ENCODE peak calls at places on chromosomes 16 and 17, in ten cellular contexts. S, K, W, M, G, A, Q, O, F and T are unnamed samples.

GRCh38 chr16:56964243-56965148 is 2.7 kb downstream of the CETP start:
- DNase-seq in W (peak), A (peak), M (peak), Q (peak), K (peak), S (peak), F (peak), G (peak), O (peak), T (peak)

GRCh38 chr16:66858740-66859396 is 14.7 kb downstream of the CA7 start:
- DNase-seq in F (peak), M (peak), K (no peak), O (no peak), S (no peak), Q (peak), G (peak), W (peak), A (no peak), T (no peak)

GRCh38 chr16:69106491-69107291 is 1.2 kb downstream of the HAS3 start:
- DNase-seq in Q (peak), G (no peak), S (no peak), K (no peak), O (no peak), M (no peak), F (no peak), W (peak), A (peak), T (no peak)

GRCh38 chr16:49644143-49644460 is 211.8 kb downstream of the ZNF423 start:
- DNase-seq in F (peak), M (no peak), S (no peak), G (no peak), W (no peak), O (no peak), K (no peak), Q (no peak), A (no peak), T (no peak)

GRCh38 chr16:55323637-55324490 is at the start of gene IRX6:
- DNase-seq in G (no peak), M (no peak), Q (peak), K (no peak), A (peak), O (peak), S (peak), W (peak), F (peak), T (peak)

GRCh38 chr16:55542459-55543082 is 23.9 kb upstream of the CAPNS2 start:
- DNase-seq in Q (no peak), F (peak), G (no peak), O (no peak), W (no peak), S (no peak), K (no peak), A (no peak), M (peak), T (no peak)

GRCh38 chr17:73155410-73156165 is 9.2 kb upstream of the SSTR2 start:
- DNase-seq in W (no peak), F (no peak), Q (no peak), S (no peak), G (no peak), M (no peak), A (no peak), K (no peak), O (no peak), T (no peak)

GRCh38 chr17:29838961-29839360 is 91.1 kb downstream of the SSH2 start:
- DNase-seq in O (peak), W (no peak), A (no peak), K (no peak), F (peak), Q (peak), M (no peak), G (no peak), S (no peak), T (no peak)

GRCh38 chr17:64134996-64135395 is 5.1 kb upstream of the ERN1 start:
- DNase-seq in M (no peak), G (no peak), O (no peak), Q (no peak), K (no peak), F (no peak), W (no peak), S (no peak), A (no peak), T (no peak)

GRCh38 chr16:15539197-15539596 is 103.8 kb downstream of the MARF1 start:
- DNase-seq in F (no peak), M (no peak), W (no peak), G (peak), K (no peak), S (no peak), O (no peak), Q (no peak), A (peak), T (no peak)

GRCh38 chr17:79065105-79065670 is 9.4 kb upstream of the ENGASE start:
- DNase-seq in A (peak), Q (peak), W (no peak), G (peak), K (no peak), F (peak), O (peak), S (no peak), M (peak), T (no peak)

GRCh38 chr17:3961564-3962047 is 2.6 kb downstream of the ATP2A3 start:
- DNase-seq in M (no peak), Q (no peak), F (no peak), A (peak), S (no peak), G (no peak), K (no peak), O (no peak), W (no peak), T (no peak)

GRCh38 chr16:1983544-1984346 is at the start of gene GFER:
- DNase-seq in M (peak), G (peak), A (peak), F (peak), O (peak), W (peak), S (peak), Q (peak), K (peak), T (peak)
- TF ChIP-seq CTCF in M (no peak), G (peak), A (no peak), F (peak), O (peak), W (peak), S (no peak), Q (peak), K (peak), T (peak)

GRCh38 chr17:58329808-58330543 is 1.4 kb upstream of the TSPOAP1 start:
- DNase-seq in K (no peak), F (no peak), G (no peak), Q (no peak), W (no peak), O (no peak), S (no peak), M (no peak), A (no peak), T (no peak)

GRCh38 chr17:58326609-58327341 is 1.8 kb downstream of the TSPOAP1 start:
- DNase-seq in Q (no peak), S (no peak), F (no peak), M (no peak), O (no peak), K (no peak), G (no peak), W (peak), A (no peak), T (no peak)

GRCh38 chr17:58329035-58329807 is 626 bp upstream of the TSPOAP1 start:
- DNase-seq in K (no peak), Q (no peak), S (no peak), O (no peak), A (peak), W (peak), G (no peak), M (no peak), F (no peak), T (no peak)

GRCh38 chr17:58327363-58328194 is 1.0 kb downstream of the TSPOAP1 start:
- DNase-seq in G (no peak), W (peak), O (no peak), S (no peak), A (no peak), Q (no peak), K (no peak), M (no peak), F (peak), T (no peak)

DNA sequence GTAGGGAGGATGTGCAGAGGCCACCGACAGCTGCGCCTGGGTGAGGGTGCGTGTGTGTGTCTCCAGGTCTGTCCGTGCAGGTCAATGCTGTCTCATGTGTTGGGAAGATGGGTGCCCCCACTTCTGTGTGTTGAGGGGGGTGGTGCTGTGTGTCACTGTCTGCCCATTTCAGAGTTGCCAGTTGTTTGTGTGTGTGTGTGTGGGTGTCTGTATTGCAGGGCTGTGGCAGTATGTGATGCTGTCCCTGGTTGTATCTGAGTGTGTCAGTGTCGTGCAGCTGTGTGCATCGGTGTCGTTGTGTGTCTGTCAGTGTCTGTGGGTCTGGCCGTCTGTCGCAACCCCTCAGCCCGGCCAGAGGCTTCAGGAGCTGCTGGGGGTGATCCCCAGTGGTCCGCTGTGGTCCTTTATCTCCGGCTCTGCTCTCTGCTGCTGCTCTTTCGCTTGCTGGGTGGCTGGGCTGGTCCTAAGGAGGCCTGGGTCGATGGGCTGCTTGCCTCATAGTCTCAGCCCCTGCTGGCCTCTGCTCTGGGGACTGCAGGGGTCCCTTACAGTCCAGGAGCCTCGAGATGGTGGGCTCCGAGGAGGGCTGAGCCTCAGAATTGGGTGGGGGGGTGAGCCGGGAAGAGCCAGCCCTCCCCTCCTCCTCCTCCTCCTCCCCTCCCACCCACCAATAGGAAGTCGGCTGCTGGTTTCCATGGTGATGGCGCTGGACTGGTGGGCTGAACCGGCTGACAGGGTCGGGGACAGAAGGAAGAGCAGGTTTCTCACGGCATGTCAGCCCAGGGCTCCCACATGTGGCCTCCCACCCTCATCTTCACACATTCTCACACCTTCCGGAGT is at the start of gene TSPOAP1:
- DNase-seq in Q (no peak), K (no peak), G (no peak), M (no peak), S (no peak), F (no peak), A (no peak), O (no peak), W (peak), T (no peak)
- TF ChIP-seq CTCF in Q (no peak), K (no peak), G (no peak), M (no peak), S (no peak), F (no peak), A (no peak), O (no peak), W (no peak), T (no peak)

GRCh38 chr17:1455748-1456599 is at the start of gene CRK:
- DNase-seq in O (peak), G (peak), S (peak), M (peak), A (peak), K (peak), F (peak), Q (peak), W (peak), T (peak)
- TF ChIP-seq CTCF in O (no peak), G (no peak), S (no peak), M (no peak), A (no peak), K (no peak), F (no peak), Q (no peak), W (no peak), T (no peak)

GRCh38 chr17:50170662-50171370 is 5.0 kb downstream of the SGCA start:
- DNase-seq in M (peak), A (no peak), K (no peak), F (no peak), S (no peak), Q (no peak), O (no peak), W (peak), G (no peak), T (no peak)
- TF ChIP-seq CTCF in M (no peak), A (no peak), K (no peak), F (no peak), S (no peak), Q (no peak), O (no peak), W (no peak), G (no peak), T (no peak)